ENCODE peak calls at places on chromosomes 2 and 18, in seven cellular contexts. G, E, R, Y, Z, S and W are unnamed samples.

GRCh38 chr2:120762341-120763061 is 26.8 kb downstream of the GLI2 start:
- DNase-seq in G (no peak), E (no peak), R (no peak), Y (no peak), Z (no peak), S (peak; percentile 55), W (no peak)

GRCh38 chr18:55319517-55319905 is 268.5 kb downstream of the TCF4 start:
- DNase-seq in G (no peak), E (no peak), R (no peak), Y (no peak), Z (no peak), S (no peak), W (no peak)

GRCh38 chr2:237652181-237652580 is 24.8 kb downstream of the LRRFIP1 start:
- DNase-seq in G (peak; percentile 81), E (peak; percentile 56), R (no peak), Y (no peak), Z (no peak), S (no peak), W (no peak)

GRCh38 chr18:48815182-48815520 is 135.6 kb downstream of the SMAD7 start:
- DNase-seq in G (peak; percentile 8), E (no peak), R (no peak), Y (peak; percentile 13), Z (no peak), S (no peak), W (no peak)

GRCh38 chr2:146844226-146844990 is 1000.4 kb upstream of the ACVR2A start:
- DNase-seq in G (no peak), E (no peak), R (no peak), Y (no peak), Z (no peak), S (no peak), W (no peak)

GRCh38 chr18:14768241-14768640 is 20.3 kb downstream of the ANKRD30B start:
- DNase-seq in G (no peak), E (no peak), R (no peak), Y (no peak), Z (no peak), S (no peak), W (no peak)

GRCh38 chr18:28161608-28162599 is 15.0 kb downstream of the CDH2 start:
- DNase-seq in G (no peak), E (no peak), R (no peak), Y (no peak), Z (no peak), S (no peak), W (no peak)

GRCh38 chr18:74831571-74832250 is 234.0 kb downstream of the ZNF407 start:
- DNase-seq in G (no peak), E (no peak), R (no peak), Y (no peak), Z (no peak), S (no peak), W (no peak)

GRCh38 chr2:159228006-159228655 is 58.4 kb downstream of the WDSUB1 start:
- DNase-seq in G (no peak), E (no peak), R (no peak), Y (no peak), Z (no peak), S (no peak), W (no peak)

GRCh38 chr18:7632152-7633098 is 65.3 kb downstream of the PTPRM start:
- DNase-seq in G (no peak), E (no peak), R (no peak), Y (no peak), Z (no peak), S (no peak), W (no peak)

GRCh38 chr2:229922449-229923386 is at the start of gene FBXO36:
- DNase-seq in G (peak; percentile 93), E (peak; percentile 94), R (peak; percentile 88), Y (peak; percentile 91), Z (peak; percentile 42), S (peak; percentile 95), W (no peak)

GRCh38 chr18:78913830-78914585 is 65.6 kb upstream of the SALL3 start:
- DNase-seq in G (no peak), E (no peak), R (no peak), Y (no peak), Z (no peak), S (no peak), W (no peak)